ENCODE peak calls at places on chromosomes 1 and 21, in nine cellular contexts. One of them, this sample, is unnamed.

GRCh38 chr1:213993929-213994328 is 6.2 kb downstream of the PROX1 start:
- DNase-seq in activated CD4-positive, alpha-beta T cell treated with anti-CD3 and anti-CD28 coated beads, Interleukin-2, amount 50 U/mL, for 48 hours: no peak
- DNase-seq in choroid plexus epithelial cell: no peak
- DNase-seq in activated T-cell treated with anti-CD3 and anti-CD28 coated beads for 24 hours: no peak
- DNase-seq in Calu3: no peak
- DNase-seq in OCI-LY7: no peak
- DNase-seq in Kasumi-1: no peak
- DNase-seq in GM12878: no peak
- DNase-seq in glutamatergic neuron: no peak
- DNase-seq in this sample: no peak

GRCh38 chr1:89519779-89520358 is 4.8 kb upstream of the LRRC8B start:
- DNase-seq in activated CD4-positive, alpha-beta T cell treated with anti-CD3 and anti-CD28 coated beads, Interleukin-2, amount 50 U/mL, for 48 hours: no peak
- DNase-seq in choroid plexus epithelial cell: peak
- DNase-seq in activated T-cell treated with anti-CD3 and anti-CD28 coated beads for 24 hours: no peak
- DNase-seq in Calu3: peak
- DNase-seq in OCI-LY7: peak
- DNase-seq in Kasumi-1: peak
- DNase-seq in GM12878: no peak
- DNase-seq in glutamatergic neuron: peak
- DNase-seq in this sample: peak

GRCh38 chr1:58983159-58983558 is 199.3 kb upstream of the JUN start:
- DNase-seq in activated CD4-positive, alpha-beta T cell treated with anti-CD3 and anti-CD28 coated beads, Interleukin-2, amount 50 U/mL, for 48 hours: no peak
- DNase-seq in choroid plexus epithelial cell: no peak
- DNase-seq in activated T-cell treated with anti-CD3 and anti-CD28 coated beads for 24 hours: no peak
- DNase-seq in Calu3: no peak
- DNase-seq in OCI-LY7: no peak
- DNase-seq in Kasumi-1: no peak
- DNase-seq in GM12878: no peak
- DNase-seq in glutamatergic neuron: no peak
- DNase-seq in this sample: peak

GRCh38 chr1:24178404-24178803 is 8.7 kb downstream of the IFNLR1 start:
- DNase-seq in activated CD4-positive, alpha-beta T cell treated with anti-CD3 and anti-CD28 coated beads, Interleukin-2, amount 50 U/mL, for 48 hours: no peak
- DNase-seq in choroid plexus epithelial cell: no peak
- DNase-seq in activated T-cell treated with anti-CD3 and anti-CD28 coated beads for 24 hours: no peak
- DNase-seq in Calu3: no peak
- DNase-seq in OCI-LY7: no peak
- DNase-seq in Kasumi-1: no peak
- DNase-seq in GM12878: no peak
- DNase-seq in glutamatergic neuron: no peak
- DNase-seq in this sample: no peak

GRCh38 chr1:12473596-12474329 is 144.2 kb downstream of the DHRS3 start:
- DNase-seq in activated CD4-positive, alpha-beta T cell treated with anti-CD3 and anti-CD28 coated beads, Interleukin-2, amount 50 U/mL, for 48 hours: no peak
- DNase-seq in choroid plexus epithelial cell: peak
- DNase-seq in activated T-cell treated with anti-CD3 and anti-CD28 coated beads for 24 hours: no peak
- DNase-seq in Calu3: no peak
- DNase-seq in OCI-LY7: no peak
- DNase-seq in Kasumi-1: no peak
- DNase-seq in GM12878: no peak
- DNase-seq in glutamatergic neuron: no peak
- DNase-seq in this sample: no peak

GRCh38 chr21:17796503-17796902 is 22.7 kb downstream of the C21orf91 start:
- DNase-seq in activated CD4-positive, alpha-beta T cell treated with anti-CD3 and anti-CD28 coated beads, Interleukin-2, amount 50 U/mL, for 48 hours: no peak
- DNase-seq in choroid plexus epithelial cell: no peak
- DNase-seq in activated T-cell treated with anti-CD3 and anti-CD28 coated beads for 24 hours: no peak
- DNase-seq in Calu3: no peak
- DNase-seq in OCI-LY7: no peak
- DNase-seq in Kasumi-1: no peak
- DNase-seq in GM12878: no peak
- DNase-seq in glutamatergic neuron: no peak
- DNase-seq in this sample: no peak

GRCh38 chr21:46412521-46413364 is 45.9 kb upstream of the DIP2A start:
- DNase-seq in activated CD4-positive, alpha-beta T cell treated with anti-CD3 and anti-CD28 coated beads, Interleukin-2, amount 50 U/mL, for 48 hours: no peak
- DNase-seq in choroid plexus epithelial cell: no peak
- DNase-seq in activated T-cell treated with anti-CD3 and anti-CD28 coated beads for 24 hours: no peak
- DNase-seq in Calu3: no peak
- DNase-seq in OCI-LY7: no peak
- DNase-seq in Kasumi-1: no peak
- DNase-seq in GM12878: no peak
- DNase-seq in glutamatergic neuron: no peak
- DNase-seq in this sample: no peak

GRCh38 chr1:212621043-212621829 is 12.7 kb downstream of the ATF3 start:
- DNase-seq in activated CD4-positive, alpha-beta T cell treated with anti-CD3 and anti-CD28 coated beads, Interleukin-2, amount 50 U/mL, for 48 hours: no peak
- DNase-seq in choroid plexus epithelial cell: no peak
- DNase-seq in activated T-cell treated with anti-CD3 and anti-CD28 coated beads for 24 hours: no peak
- DNase-seq in Calu3: no peak
- DNase-seq in OCI-LY7: no peak
- DNase-seq in Kasumi-1: no peak
- DNase-seq in GM12878: no peak
- DNase-seq in glutamatergic neuron: no peak
- DNase-seq in this sample: no peak

GRCh38 chr1:3663999-3664699 is 11.8 kb downstream of the TP73 start:
- DNase-seq in activated CD4-positive, alpha-beta T cell treated with anti-CD3 and anti-CD28 coated beads, Interleukin-2, amount 50 U/mL, for 48 hours: no peak
- DNase-seq in choroid plexus epithelial cell: no peak
- DNase-seq in activated T-cell treated with anti-CD3 and anti-CD28 coated beads for 24 hours: no peak
- DNase-seq in Calu3: no peak
- DNase-seq in OCI-LY7: peak
- DNase-seq in Kasumi-1: no peak
- DNase-seq in GM12878: no peak
- DNase-seq in glutamatergic neuron: no peak
- DNase-seq in this sample: no peak

GRCh38 chr1:59052194-59052593 is 244.7 kb upstream of the FGGY start:
- DNase-seq in activated CD4-positive, alpha-beta T cell treated with anti-CD3 and anti-CD28 coated beads, Interleukin-2, amount 50 U/mL, for 48 hours: no peak
- DNase-seq in choroid plexus epithelial cell: no peak
- DNase-seq in activated T-cell treated with anti-CD3 and anti-CD28 coated beads for 24 hours: no peak
- DNase-seq in Calu3: no peak
- DNase-seq in OCI-LY7: no peak
- DNase-seq in Kasumi-1: no peak
- DNase-seq in GM12878: no peak
- DNase-seq in glutamatergic neuron: no peak
- DNase-seq in this sample: peak

GRCh38 chr1:166064951-166065350 is 101.8 kb downstream of the FAM78B start:
- DNase-seq in activated CD4-positive, alpha-beta T cell treated with anti-CD3 and anti-CD28 coated beads, Interleukin-2, amount 50 U/mL, for 48 hours: no peak
- DNase-seq in choroid plexus epithelial cell: no peak
- DNase-seq in activated T-cell treated with anti-CD3 and anti-CD28 coated beads for 24 hours: no peak
- DNase-seq in Calu3: no peak
- DNase-seq in OCI-LY7: no peak
- DNase-seq in Kasumi-1: no peak
- DNase-seq in GM12878: no peak
- DNase-seq in glutamatergic neuron: no peak
- DNase-seq in this sample: no peak

GRCh38 chr1:155255243-155256100 is at the start of gene ENTREP3:
- DNase-seq in activated CD4-positive, alpha-beta T cell treated with anti-CD3 and anti-CD28 coated beads, Interleukin-2, amount 50 U/mL, for 48 hours: peak
- DNase-seq in choroid plexus epithelial cell: peak
- DNase-seq in activated T-cell treated with anti-CD3 and anti-CD28 coated beads for 24 hours: peak
- DNase-seq in Calu3: peak
- DNase-seq in OCI-LY7: peak
- DNase-seq in Kasumi-1: peak
- DNase-seq in GM12878: no peak
- DNase-seq in glutamatergic neuron: peak
- DNase-seq in this sample: peak

GRCh38 chr1:54653036-54653435 is 11.4 kb downstream of the MROH7 start:
- DNase-seq in activated CD4-positive, alpha-beta T cell treated with anti-CD3 and anti-CD28 coated beads, Interleukin-2, amount 50 U/mL, for 48 hours: no peak
- DNase-seq in choroid plexus epithelial cell: peak
- DNase-seq in activated T-cell treated with anti-CD3 and anti-CD28 coated beads for 24 hours: no peak
- DNase-seq in Calu3: no peak
- DNase-seq in OCI-LY7: no peak
- DNase-seq in Kasumi-1: no peak
- DNase-seq in GM12878: no peak
- DNase-seq in glutamatergic neuron: no peak
- DNase-seq in this sample: peak

GRCh38 chr1:232422901-232423300 is 207.0 kb downstream of the SIPA1L2 start:
- DNase-seq in activated CD4-positive, alpha-beta T cell treated with anti-CD3 and anti-CD28 coated beads, Interleukin-2, amount 50 U/mL, for 48 hours: no peak
- DNase-seq in choroid plexus epithelial cell: peak
- DNase-seq in activated T-cell treated with anti-CD3 and anti-CD28 coated beads for 24 hours: no peak
- DNase-seq in Calu3: no peak
- DNase-seq in OCI-LY7: no peak
- DNase-seq in Kasumi-1: no peak
- DNase-seq in GM12878: no peak
- DNase-seq in glutamatergic neuron: no peak
- DNase-seq in this sample: no peak

GRCh38 chr1:48217861-48218260 is 4.7 kb upstream of the SLC5A9 start:
- DNase-seq in activated CD4-positive, alpha-beta T cell treated with anti-CD3 and anti-CD28 coated beads, Interleukin-2, amount 50 U/mL, for 48 hours: no peak
- DNase-seq in choroid plexus epithelial cell: peak
- DNase-seq in activated T-cell treated with anti-CD3 and anti-CD28 coated beads for 24 hours: no peak
- DNase-seq in Calu3: no peak
- DNase-seq in OCI-LY7: no peak
- DNase-seq in Kasumi-1: no peak
- DNase-seq in GM12878: no peak
- DNase-seq in glutamatergic neuron: no peak
- DNase-seq in this sample: no peak

GRCh38 chr1:147676306-147677085 is 6.2 kb upstream of the ACP6 start:
- DNase-seq in activated CD4-positive, alpha-beta T cell treated with anti-CD3 and anti-CD28 coated beads, Interleukin-2, amount 50 U/mL, for 48 hours: no peak
- DNase-seq in choroid plexus epithelial cell: peak
- DNase-seq in activated T-cell treated with anti-CD3 and anti-CD28 coated beads for 24 hours: no peak
- DNase-seq in Calu3: peak
- DNase-seq in OCI-LY7: no peak
- DNase-seq in Kasumi-1: no peak
- DNase-seq in GM12878: no peak
- DNase-seq in glutamatergic neuron: no peak
- DNase-seq in this sample: peak

GRCh38 chr21:38747796-38748195 is 57.9 kb upstream of the ETS2 start:
- DNase-seq in activated CD4-positive, alpha-beta T cell treated with anti-CD3 and anti-CD28 coated beads, Interleukin-2, amount 50 U/mL, for 48 hours: no peak
- DNase-seq in choroid plexus epithelial cell: no peak
- DNase-seq in activated T-cell treated with anti-CD3 and anti-CD28 coated beads for 24 hours: no peak
- DNase-seq in Calu3: no peak
- DNase-seq in OCI-LY7: no peak
- DNase-seq in Kasumi-1: no peak
- DNase-seq in GM12878: no peak
- DNase-seq in glutamatergic neuron: no peak
- DNase-seq in this sample: no peak

GRCh38 chr1:13702425-13703127 is 2.6 kb downstream of the PRDM2 start:
- DNase-seq in activated CD4-positive, alpha-beta T cell treated with anti-CD3 and anti-CD28 coated beads, Interleukin-2, amount 50 U/mL, for 48 hours: peak
- DNase-seq in choroid plexus epithelial cell: no peak
- DNase-seq in activated T-cell treated with anti-CD3 and anti-CD28 coated beads for 24 hours: peak
- DNase-seq in Calu3: no peak
- DNase-seq in OCI-LY7: peak
- DNase-seq in Kasumi-1: no peak
- DNase-seq in GM12878: peak
- DNase-seq in glutamatergic neuron: no peak
- DNase-seq in this sample: no peak

GRCh38 chr1:222276062-222276461 is 271.8 kb downstream of the HHIPL2 start:
- DNase-seq in activated CD4-positive, alpha-beta T cell treated with anti-CD3 and anti-CD28 coated beads, Interleukin-2, amount 50 U/mL, for 48 hours: no peak
- DNase-seq in choroid plexus epithelial cell: no peak
- DNase-seq in activated T-cell treated with anti-CD3 and anti-CD28 coated beads for 24 hours: no peak
- DNase-seq in Calu3: no peak
- DNase-seq in OCI-LY7: no peak
- DNase-seq in Kasumi-1: no peak
- DNase-seq in GM12878: no peak
- DNase-seq in glutamatergic neuron: no peak
- DNase-seq in this sample: no peak

GRCh38 chr1:156233421-156234127 is 8.4 kb upstream of the BGLAP start:
- DNase-seq in activated CD4-positive, alpha-beta T cell treated with anti-CD3 and anti-CD28 coated beads, Interleukin-2, amount 50 U/mL, for 48 hours: no peak
- DNase-seq in choroid plexus epithelial cell: peak
- DNase-seq in activated T-cell treated with anti-CD3 and anti-CD28 coated beads for 24 hours: no peak
- DNase-seq in Calu3: no peak
- DNase-seq in OCI-LY7: no peak
- DNase-seq in Kasumi-1: no peak
- DNase-seq in GM12878: no peak
- DNase-seq in glutamatergic neuron: no peak
- DNase-seq in this sample: peak

GRCh38 chr1:224438989-224439388 is 4.4 kb upstream of the WDR26 start:
- DNase-seq in activated CD4-positive, alpha-beta T cell treated with anti-CD3 and anti-CD28 coated beads, Interleukin-2, amount 50 U/mL, for 48 hours: no peak
- DNase-seq in choroid plexus epithelial cell: no peak
- DNase-seq in activated T-cell treated with anti-CD3 and anti-CD28 coated beads for 24 hours: no peak
- DNase-seq in Calu3: no peak
- DNase-seq in OCI-LY7: no peak
- DNase-seq in Kasumi-1: no peak
- DNase-seq in GM12878: no peak
- DNase-seq in glutamatergic neuron: no peak
- DNase-seq in this sample: no peak